ENCODE peak calls at places on chromosomes 7 and 10, in six cellular contexts. M, Z, H, S, Y and V are unnamed samples.

GRCh38 chr7:155373359-155374273 is 75.9 kb downstream of the INSIG1 start:
- DNase-seq in Z (no peak), H (no peak), S (no peak), M (no peak), Y (no peak), V (no peak)

GRCh38 chr7:139915864-139916716 is 87.0 kb downstream of the TBXAS1 start:
- DNase-seq in Y (peak; percentile 99), M (peak; percentile 25), Z (peak; percentile 46), H (peak; percentile 96), S (peak; percentile 92), V (peak; percentile 57)

GRCh38 chr10:113059001-113059780 is 109.1 kb downstream of the TCF7L2 start:
- DNase-seq in S (no peak), H (peak; percentile 54), M (peak; percentile 72), Z (no peak), Y (peak; percentile 61), V (no peak)

GRCh38 chr7:1915326-1915725 is 245.2 kb downstream of the ELFN1 start:
- DNase-seq in Z (no peak), M (no peak), S (no peak), Y (no peak), H (no peak), V (no peak)

GRCh38 chr10:19783721-19784120 is 32.5 kb upstream of the PLXDC2 start:
- DNase-seq in Y (no peak), Z (no peak), S (no peak), H (no peak), M (no peak), V (no peak)

GRCh38 chr7:2063562-2064360 is 169.0 kb downstream of the MAD1L1 start:
- DNase-seq in S (no peak), Y (no peak), Z (no peak), H (no peak), M (peak; percentile 27), V (no peak)

GRCh38 chr10:115947104-115947503 is 325.9 kb downstream of the GFRA1 start:
- DNase-seq in H (no peak), M (no peak), S (peak; percentile 82), Y (peak; percentile 76), Z (no peak), V (no peak)

GRCh38 chr7:43758861-43759683 is 592 bp downstream of the BLVRA start:
- DNase-seq in H (no peak), M (peak; percentile 31), Z (peak; percentile 9), S (no peak), Y (peak; percentile 35), V (no peak)

GRCh38 chr7:91892099-91892788 is 11.7 kb upstream of the MTERF1 start:
- DNase-seq in S (no peak), Y (peak; percentile 15), M (no peak), H (no peak), Z (no peak), V (no peak)

GRCh38 chr7:73623798-73624668 is at the start of gene MLXIPL:
- DNase-seq in Y (no peak), M (peak; percentile 34), S (no peak), Z (peak; percentile 20), H (no peak), V (peak; percentile 73)

GRCh38 chr7:1357601-1358271 is 101.5 kb downstream of the MICALL2 start:
- DNase-seq in S (no peak), Y (no peak), Z (no peak), H (no peak), M (no peak), V (no peak)

GRCh38 chr7:122403113-122403512 is 98.6 kb upstream of the FEZF1 start:
- DNase-seq in H (no peak), S (no peak), M (no peak), Y (no peak), Z (no peak), V (no peak)

GRCh38 chr10:11609492-11610093 is 1.9 kb downstream of the USP6NL start:
- DNase-seq in M (no peak), H (no peak), Y (no peak), Z (no peak), S (no peak), V (no peak)

GRCh38 chr7:41189866-41190265 is 513.0 kb downstream of the INHBA start:
- DNase-seq in Y (peak; percentile 98), S (peak; percentile 94), Z (no peak), H (peak; percentile 91), M (no peak), V (no peak)

GRCh38 chr7:93148135-93148534 is at the start of gene SAMD9L:
- DNase-seq in Z (no peak), M (no peak), H (no peak), Y (no peak), S (no peak), V (no peak)

GRCh38 chr10:34252111-34252510 is 563.0 kb downstream of the PARD3 start:
- DNase-seq in H (no peak), Z (no peak), S (no peak), M (no peak), Y (peak; percentile 4), V (no peak)

GRCh38 chr10:117217196-117217761 is 20.0 kb downstream of the KCNK18 start:
- DNase-seq in H (no peak), S (peak; percentile 9), Z (no peak), Y (no peak), M (no peak), V (no peak)

GRCh38 chr7:107939472-107940145 is 48.6 kb downstream of the DLD start:
- DNase-seq in Y (peak; percentile 96), Z (no peak), S (peak; percentile 92), H (peak; percentile 56), M (peak; percentile 88), V (no peak)

GRCh38 chr7:1851731-1852531 is 181.9 kb downstream of the ELFN1 start:
- DNase-seq in M (no peak), H (no peak), S (no peak), Z (no peak), Y (no peak), V (no peak)

GRCh38 chr10:24385776-24386175 is 176.8 kb downstream of the KIAA1217 start:
- DNase-seq in M (no peak), Z (no peak), H (peak; percentile 67), S (no peak), Y (peak; percentile 99), V (no peak)

GRCh38 chr10:114719311-114719710 is 61.2 kb upstream of the ABLIM1 start:
- DNase-seq in Y (no peak), H (no peak), M (no peak), Z (no peak), S (no peak), V (no peak)